ENCODE peak calls at places on chromosomes 1 and 21, in four cellular contexts. K, F, A and Q are unnamed samples.

GRCh38 chr1:27116697-27117096 is 38.2 kb downstream of the SLC9A1 start:
- DNase-seq in K (no peak), F (no peak), A (no peak), Q (no peak)

GRCh38 chr1:231493421-231494185 is 34.9 kb upstream of the TSNAX start:
- DNase-seq in K (no peak), F (peak; percentile 9), A (no peak), Q (no peak)

GRCh38 chr1:205247130-205247921 is 19.6 kb downstream of the TMCC2 start:
- DNase-seq in K (no peak), F (no peak), A (peak; percentile 50), Q (no peak)

GRCh38 chr1:59125154-59125553 is 171.7 kb upstream of the FGGY start:
- DNase-seq in K (no peak), F (no peak), A (no peak), Q (no peak)

GRCh38 chr1:24168246-24168645 is 18.8 kb downstream of the IFNLR1 start:
- DNase-seq in K (no peak), F (no peak), A (no peak), Q (no peak)

GRCh38 chr1:12121212-12122000 is 45.4 kb upstream of the TNFRSF1B start:
- DNase-seq in K (peak; percentile 80), F (no peak), A (peak; percentile 21), Q (no peak)

GRCh38 chr1:83999316-83999819 is 436 bp upstream of the TTLL7 start:
- DNase-seq in K (peak; percentile 65), F (no peak), A (peak; percentile 84), Q (no peak)

GRCh38 chr1:213523781-213524398 is 463.9 kb upstream of the PROX1 start:
- DNase-seq in K (no peak), F (no peak), A (no peak), Q (no peak)

GRCh38 chr1:19909971-19910370 is 13.4 kb downstream of the PLA2G2E start:
- DNase-seq in K (no peak), F (no peak), A (no peak), Q (no peak)

GRCh38 chr1:60886793-60887331 is 195.5 kb upstream of the NFIA start:
- DNase-seq in K (no peak), F (no peak), A (no peak), Q (no peak)

GRCh38 chr1:15385420-15385819 is 24.3 kb upstream of the EFHD2 start:
- DNase-seq in K (no peak), F (no peak), A (no peak), Q (no peak)

GRCh38 chr1:7379445-7379971 is 391.6 kb upstream of the VAMP3 start:
- DNase-seq in K (peak; percentile 84), F (no peak), A (peak; percentile 31), Q (no peak)

GRCh38 chr1:155984341-155984740 is 6.0 kb upstream of the ARHGEF2 start:
- DNase-seq in K (no peak), F (no peak), A (no peak), Q (no peak)

GRCh38 chr1:153774780-153775431 is at the start of gene SLC27A3:
- DNase-seq in K (peak; percentile 40), F (no peak), A (peak; percentile 91), Q (no peak)

GRCh38 chr1:234239515-234239914 is 133.7 kb upstream of the COA6 start:
- DNase-seq in K (no peak), F (no peak), A (no peak), Q (no peak)

GRCh38 chr1:183323849-183324683 is 94.1 kb downstream of the NMNAT2 start:
- DNase-seq in K (no peak), F (no peak), A (no peak), Q (no peak)

GRCh38 chr1:207145401-207146058 is 41.5 kb downstream of the C4BPA start:
- DNase-seq in K (no peak), F (no peak), A (no peak), Q (no peak)

GRCh38 chr1:61139324-61140055 is 57.1 kb downstream of the NFIA start:
- DNase-seq in K (peak; percentile 21), F (no peak), A (no peak), Q (no peak)

GRCh38 chr1:115790356-115790755 is 21.8 kb upstream of the CASQ2 start:
- DNase-seq in K (no peak), F (no peak), A (no peak), Q (no peak)

GRCh38 chr21:41737656-41738324 is 29.1 kb downstream of the RIPK4 start:
- DNase-seq in K (no peak), F (no peak), A (no peak), Q (no peak)

GRCh38 chr1:223653015-223653414 is 12.5 kb downstream of the CAPN8 start:
- DNase-seq in K (no peak), F (no peak), A (no peak), Q (no peak)

GRCh38 chr1:150558761-150559626 is 9.8 kb downstream of the ADAMTSL4 start:
- DNase-seq in K (no peak), F (no peak), A (peak; percentile 89), Q (peak; percentile 8)

GRCh38 chr1:212452323-212453155 is 19.8 kb downstream of the NENF start:
- DNase-seq in K (peak; percentile 81), F (no peak), A (peak; percentile 89), Q (no peak)

GRCh38 chr21:42489991-42490390 is 6.0 kb downstream of the RSPH1 start:
- DNase-seq in K (no peak), F (no peak), A (no peak), Q (no peak)

GRCh38 chr1:66374561-66375111 is 159.3 kb upstream of the SGIP1 start:
- DNase-seq in K (peak; percentile 95), F (peak; percentile 96), A (no peak), Q (no peak)

GRCh38 chr1:55353709-55354620 is 138.8 kb upstream of the USP24 start:
- DNase-seq in K (no peak), F (no peak), A (no peak), Q (no peak)

GRCh38 chr1:108000620-108001105 is 35.7 kb upstream of the VAV3 start:
- DNase-seq in K (peak; percentile 77), F (no peak), A (no peak), Q (no peak)

GRCh38 chr1:116309090-116309870 is 63.8 kb upstream of the ATP1A1 start:
- DNase-seq in K (no peak), F (no peak), A (no peak), Q (no peak)

GRCh38 chr21:43281661-43282357 is 113.0 kb downstream of the CRYAA start:
- DNase-seq in K (no peak), F (no peak), A (peak; percentile 37), Q (no peak)

GRCh38 chr1:164706596-164706995 is 147.6 kb downstream of the PBX1 start:
- DNase-seq in K (peak; percentile 41), F (no peak), A (no peak), Q (no peak)

GRCh38 chr1:14553711-14554110 is 44.8 kb upstream of the KAZN start:
- DNase-seq in K (peak; percentile 16), F (no peak), A (no peak), Q (no peak)

GRCh38 chr1:23980725-23981063 is 567 bp upstream of the SRSF10 start:
- DNase-seq in K (peak; percentile 78), F (no peak), A (no peak), Q (no peak)

GRCh38 chr21:40318371-40318770 is 451.1 kb downstream of the PCP4 start:
- DNase-seq in K (no peak), F (no peak), A (no peak), Q (no peak)

GRCh38 chr21:16536661-16537359 is 807.0 kb downstream of the USP25 start:
- DNase-seq in K (peak; percentile 62), F (no peak), A (no peak), Q (no peak)

GRCh38 chr1:16253332-16253922 is 16.4 kb upstream of the CPLANE2 start:
- DNase-seq in K (no peak), F (no peak), A (no peak), Q (no peak)

GRCh38 chr1:76940586-76941335 is 73.5 kb downstream of the ST6GALNAC5 start:
- DNase-seq in K (no peak), F (no peak), A (no peak), Q (no peak)

GRCh38 chr1:172466795-172467407 is 23.0 kb upstream of the PIGC start:
- DNase-seq in K (no peak), F (no peak), A (no peak), Q (no peak)

GRCh38 chr1:156560585-156561163 is 11.7 kb downstream of the IQGAP3 start:
- DNase-seq in K (no peak), F (no peak), A (no peak), Q (no peak)

DNA sequence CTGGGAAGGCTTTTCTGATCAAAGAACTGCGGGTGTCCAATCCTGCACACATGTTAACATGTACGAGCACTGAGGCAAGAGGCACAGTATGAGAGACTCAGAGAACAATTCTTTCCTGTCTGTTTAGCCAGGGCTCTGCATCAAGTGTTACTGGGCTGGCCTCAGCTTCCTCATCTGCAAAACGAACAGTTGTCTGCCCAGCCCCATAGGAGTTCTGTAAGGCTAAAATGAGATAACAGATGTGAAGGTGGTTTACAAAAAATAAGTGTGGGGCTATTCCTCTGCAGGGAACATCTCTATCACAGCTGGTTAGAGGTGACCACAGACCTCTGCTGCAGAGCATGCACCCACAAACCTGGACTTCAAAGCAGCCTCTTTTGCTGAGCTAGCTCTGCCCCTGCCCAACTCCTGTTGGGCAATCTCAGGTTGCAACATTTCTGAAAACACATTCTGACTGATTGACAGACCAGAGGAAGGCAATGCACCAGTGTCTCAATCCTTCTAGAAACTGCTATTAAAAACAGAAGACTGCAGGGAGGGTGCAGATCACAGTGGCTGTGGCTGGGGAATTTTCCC is 10.5 kb upstream of the OLIG1 start:
- DNase-seq in K (no peak), F (no peak), A (no peak), Q (no peak)
- H3K27me3 ChIP-seq in K (peaks cover 49% of the 10 kb centered on the region), F (no peaks in the 10 kb centered on the region), A (no peaks in the 10 kb centered on the region), Q (no peaks in the 10 kb centered on the region)

DNA sequence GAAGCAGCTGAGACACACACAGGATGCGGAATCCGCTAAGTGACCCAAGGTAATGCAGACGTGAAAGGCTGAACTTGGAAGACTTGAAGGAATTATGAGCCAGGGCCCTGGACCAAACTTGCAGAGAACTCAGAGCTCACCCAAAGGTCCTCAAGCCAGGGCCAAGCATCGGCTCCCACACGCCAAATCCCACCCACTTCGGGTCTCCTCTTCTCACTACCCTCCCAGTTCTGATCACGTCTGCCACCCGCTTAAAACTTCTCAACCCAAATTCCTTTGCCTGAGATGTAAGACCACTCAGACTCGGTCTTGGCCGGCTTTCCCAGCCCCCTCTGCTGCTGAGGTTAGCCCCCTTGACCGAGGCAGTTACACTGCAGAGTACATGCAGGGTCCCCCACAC is 130.1 kb downstream of the PSMG1 start:
- DNase-seq in K (no peak), F (no peak), A (no peak), Q (no peak)
- H3K4me1 ChIP-seq in K (peaks cover 7% of the 10 kb centered on the region), F (no peaks in the 10 kb centered on the region), A (no peaks in the 10 kb centered on the region), Q (no peaks in the 10 kb centered on the region)

GRCh38 chr1:159180516-159180915 is 9.1 kb downstream of the CADM3 start:
- DNase-seq in K (no peak), F (no peak), A (no peak), Q (no peak)
- H3K27me3 ChIP-seq in K (peaks cover 2% of the 10 kb centered on the region), F (no peaks in the 10 kb centered on the region), A (no peaks in the 10 kb centered on the region), Q (no peaks in the 10 kb centered on the region)

GRCh38 chr1:93255222-93256079 is 74.9 kb downstream of the CCDC18 start:
- DNase-seq in K (peak; percentile 83), F (no peak), A (no peak), Q (no peak)

GRCh38 chr1:93257889-93258288 is 77.4 kb downstream of the CCDC18 start:
- DNase-seq in K (no peak), F (no peak), A (no peak), Q (no peak)

GRCh38 chr1:93251966-93252365 is 71.4 kb downstream of the CCDC18 start:
- DNase-seq in K (no peak), F (no peak), A (no peak), Q (no peak)

GRCh38 chr1:93253471-93253870 is 72.9 kb downstream of the CCDC18 start:
- DNase-seq in K (no peak), F (no peak), A (no peak), Q (no peak)

GRCh38 chr1:93256433-93256832 is 75.9 kb downstream of the CCDC18 start:
- DNase-seq in K (no peak), F (no peak), A (no peak), Q (no peak)
- H3K4me1 ChIP-seq in K (peaks cover 2% of the 10 kb centered on the region), F (no peaks in the 10 kb centered on the region), A (no peaks in the 10 kb centered on the region), Q (no peaks in the 10 kb centered on the region)